ENCODE peak calls at places on chromosomes 6 and 20, in seven cellular contexts. S, F, U, B, I, M and O are unnamed samples.

GRCh38 chr6:111499269-111499793 is 16.3 kb upstream of the REV3L start:
- DNase-seq in S (no peak), F (no peak), U (no peak), B (no peak), I (no peak), M (no peak), O (no peak)

GRCh38 chr6:135227758-135228157 is 46.6 kb downstream of the MYB start:
- DNase-seq in S (no peak), F (no peak), U (no peak), B (no peak), I (no peak), M (no peak), O (no peak)

GRCh38 chr6:33994198-33995045 is 151.5 kb downstream of the GRM4 start:
- DNase-seq in S (no peak), F (no peak), U (no peak), B (no peak), I (no peak), M (no peak), O (no peak)

GRCh38 chr20:23626040-23626620 is 11.6 kb downstream of the CST3 start:
- DNase-seq in S (no peak), F (no peak), U (no peak), B (no peak), I (no peak), M (no peak), O (no peak)

GRCh38 chr6:112225691-112226090 is 28.7 kb downstream of the LAMA4 start:
- DNase-seq in S (no peak), F (no peak), U (no peak), B (no peak), I (no peak), M (no peak), O (no peak)

GRCh38 chr6:53325785-53326184 is 23.0 kb downstream of the ELOVL5 start:
- DNase-seq in S (no peak), F (no peak), U (no peak), B (no peak), I (no peak), M (peak; percentile 48), O (no peak)

GRCh38 chr6:53476979-53477378 is 67.9 kb downstream of the GCLC start:
- DNase-seq in S (no peak), F (no peak), U (no peak), B (no peak), I (no peak), M (peak; percentile 34), O (no peak)

GRCh38 chr6:3405679-3406078 is 51.2 kb downstream of the SLC22A23 start:
- DNase-seq in S (no peak), F (no peak), U (no peak), B (no peak), I (no peak), M (peak; percentile 66), O (no peak)

GRCh38 chr20:13784893-13785715 is at the start of the genes ESF1 and NDUFAF5:
- DNase-seq in S (peak; percentile 95), F (peak; percentile 83), U (peak; percentile 92), B (peak; percentile 93), I (peak; percentile 95), M (peak; percentile 97), O (peak; percentile 74)

GRCh38 chr6:11212625-11213024 is 19.8 kb downstream of the NEDD9 start:
- DNase-seq in S (no peak), F (no peak), U (no peak), B (peak; percentile 69), I (peak; percentile 57), M (peak; percentile 81), O (no peak)

GRCh38 chr20:33917813-33918525 is 75.7 kb upstream of the RALY start:
- DNase-seq in S (no peak), F (no peak), U (no peak), B (no peak), I (no peak), M (no peak), O (no peak)

GRCh38 chr6:80214436-80215022 is 108.1 kb downstream of the BCKDHB start:
- DNase-seq in S (no peak), F (no peak), U (no peak), B (no peak), I (no peak), M (peak; percentile 31), O (no peak)

GRCh38 chr20:7974785-7975435 is 34.7 kb upstream of the HAO1 start:
- DNase-seq in S (no peak), F (no peak), U (no peak), B (no peak), I (no peak), M (no peak), O (no peak)

GRCh38 chr6:148508401-148509151 is 165.9 kb downstream of the SASH1 start:
- DNase-seq in S (no peak), F (no peak), U (no peak), B (no peak), I (no peak), M (peak; percentile 83), O (no peak)

GRCh38 chr6:83430606-83431544 is at the start of gene ME1:
- DNase-seq in S (peak; percentile 36), F (peak; percentile 37), U (peak; percentile 85), B (peak; percentile 55), I (peak; percentile 82), M (peak; percentile 62), O (peak; percentile 17)

GRCh38 chr6:153727910-153728309 is 311.1 kb upstream of the OPRM1 start:
- DNase-seq in S (no peak), F (no peak), U (no peak), B (no peak), I (no peak), M (no peak), O (no peak)

GRCh38 chr20:47258745-47259695 is 97.5 kb downstream of the ZMYND8 start:
- DNase-seq in S (no peak), F (no peak), U (no peak), B (no peak), I (no peak), M (peak; percentile 86), O (no peak)

GRCh38 chr6:138026342-138026741 is 80.9 kb downstream of the PERP start:
- DNase-seq in S (no peak), F (no peak), U (no peak), B (no peak), I (no peak), M (no peak), O (no peak)

GRCh38 chr6:22147983-22148797 is 148.6 kb downstream of the PRL start:
- DNase-seq in S (no peak), F (no peak), U (no peak), B (no peak), I (no peak), M (peak; percentile 91), O (no peak)

GRCh38 chr20:51366155-51366886 is 176.2 kb downstream of the NFATC2 start:
- DNase-seq in S (no peak), F (no peak), U (peak; percentile 76), B (peak; percentile 39), I (peak; percentile 57), M (peak; percentile 100), O (no peak)

GRCh38 chr6:40743690-40744446 is 156.7 kb upstream of the LRFN2 start:
- DNase-seq in S (no peak), F (no peak), U (no peak), B (no peak), I (no peak), M (no peak), O (no peak)

GRCh38 chr6:130500693-130501092 is 134.9 kb downstream of the TMEM200A start:
- DNase-seq in S (no peak), F (no peak), U (no peak), B (no peak), I (no peak), M (peak; percentile 89), O (no peak)

GRCh38 chr6:5071216-5071615 is 13.9 kb upstream of the PPP1R3G start:
- DNase-seq in S (no peak), F (no peak), U (no peak), B (no peak), I (no peak), M (no peak), O (no peak)

GRCh38 chr6:87922947-87923330 is 124.7 kb upstream of the SPACA1 start:
- DNase-seq in S (no peak), F (no peak), U (no peak), B (no peak), I (no peak), M (no peak), O (no peak)

GRCh38 chr6:4637691-4638433 is 138.3 kb upstream of the CDYL start:
- DNase-seq in S (no peak), F (no peak), U (no peak), B (no peak), I (no peak), M (peak; percentile 79), O (no peak)

DNA sequence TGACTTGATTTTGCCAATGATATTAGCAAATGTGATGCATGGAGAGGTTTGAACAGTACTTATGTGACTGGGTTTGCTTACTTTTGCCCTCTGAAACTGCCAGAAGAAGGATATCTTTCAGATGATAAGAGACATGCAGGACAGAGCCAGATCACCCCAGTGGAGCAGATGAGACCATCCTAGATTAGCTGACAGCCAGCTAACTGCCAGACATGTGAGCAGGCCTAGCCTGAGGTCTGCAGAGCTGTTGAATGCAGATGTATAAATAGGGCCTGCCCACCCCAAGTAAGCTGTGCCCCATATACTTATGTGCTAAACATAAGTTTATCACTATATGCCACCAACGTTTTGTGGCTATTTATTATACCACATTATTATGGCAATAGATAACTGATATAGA is 5.9 kb downstream of the ZSCAN31 start:
- DNase-seq in S (no peak), F (no peak), U (no peak), B (no peak), I (no peak), M (no peak), O (no peak)
- H3K9me3 ChIP-seq in S (peaks cover 37% of the 10 kb centered on the region), F (peaks cover 19% of the 10 kb centered on the region), U (peaks cover 4% of the 10 kb centered on the region), B (peaks cover 4% of the 10 kb centered on the region), I (peaks cover 14% of the 10 kb centered on the region), M (peaks cover 20% of the 10 kb centered on the region), O (peaks cover 6% of the 10 kb centered on the region)

DNA sequence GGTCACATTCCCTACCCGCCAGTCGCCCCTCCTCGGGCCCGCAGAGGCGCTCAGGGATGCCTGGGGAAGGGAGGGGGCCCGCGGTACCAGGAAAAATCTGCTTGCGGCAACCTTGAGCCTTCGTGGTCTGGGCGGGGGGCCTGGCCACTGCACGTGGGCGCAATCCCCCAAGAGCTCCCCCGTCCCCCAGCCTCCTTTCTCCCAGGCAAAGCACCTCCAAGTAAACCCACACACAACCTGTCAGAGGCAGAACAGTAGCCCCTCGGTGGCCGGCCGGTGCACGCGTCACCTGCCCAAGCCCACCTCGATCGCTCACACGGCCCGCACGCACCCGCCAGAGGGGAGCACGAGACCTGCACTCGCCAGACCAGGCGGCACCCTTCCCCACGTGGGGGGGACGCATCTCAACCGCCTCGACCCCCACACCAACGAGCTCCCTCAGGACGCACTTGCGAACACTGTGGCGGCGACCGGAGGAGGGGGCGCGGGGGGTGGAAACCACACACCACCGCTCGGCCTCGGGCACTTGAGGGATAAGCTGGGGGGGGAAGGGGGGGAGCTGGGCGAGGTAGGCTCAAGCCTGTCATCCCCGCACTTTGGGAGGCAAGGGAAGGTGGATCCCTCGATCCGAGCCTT is 1955.7 kb upstream of the DEFB115 start:
- DNase-seq in S (no peak), F (no peak), U (no peak), B (no peak), I (no peak), M (no peak), O (no peak)
- H3K9me3 ChIP-seq in S (peaks cover 55% of the 10 kb centered on the region), F (no peaks in the 10 kb centered on the region), U (no peaks in the 10 kb centered on the region), B (no peaks in the 10 kb centered on the region), I (peaks cover 49% of the 10 kb centered on the region), M (no peaks in the 10 kb centered on the region), O (no peaks in the 10 kb centered on the region)

GRCh38 chr20:56091635-56092180 is 86.4 kb upstream of the CBLN4 start:
- DNase-seq in S (no peak), F (no peak), U (no peak), B (no peak), I (no peak), M (no peak), O (no peak)
- H3K9me3 ChIP-seq in S (peaks cover 62% of the 10 kb centered on the region), F (no peaks in the 10 kb centered on the region), U (no peaks in the 10 kb centered on the region), B (no peaks in the 10 kb centered on the region), I (peaks cover 10% of the 10 kb centered on the region), M (no peaks in the 10 kb centered on the region), O (peaks cover 2% of the 10 kb centered on the region)

GRCh38 chr6:136341367-136341766 is 51.7 kb upstream of the BCLAF1 start:
- DNase-seq in S (no peak), F (no peak), U (no peak), B (no peak), I (no peak), M (no peak), O (no peak)
- H3K9me3 ChIP-seq in S (no peaks in the 10 kb centered on the region), F (no peaks in the 10 kb centered on the region), U (no peaks in the 10 kb centered on the region), B (no peaks in the 10 kb centered on the region), I (no peaks in the 10 kb centered on the region), M (no peaks in the 10 kb centered on the region), O (no peaks in the 10 kb centered on the region)